ENCODE peak calls at places on chromosomes 12 and 14, in five cellular contexts. H is psoas muscle, L is cardiac muscle cell, R is IMR-90, C is SK-N-SH. F is an unnamed sample. For H3K4me1, the result is how much of the 10 kb centered on the place peaks cover.

GRCh38 chr12:43884683-43885410 is 49.0 kb downstream of the TMEM117 start:
- DNase-seq in H (no peak), L (peak), R (no peak), C (no peak), F (no peak)

GRCh38 chr12:77231548-77231947 is 166.2 kb upstream of the E2F7 start:
- DNase-seq in H (peak), L (no peak), R (peak), C (peak), F (peak)

GRCh38 chr12:114381177-114381576 is 24.8 kb downstream of the TBX5 start:
- DNase-seq in H (no peak), L (peak), R (no peak), C (no peak), F (no peak)

GRCh38 chr12:110993425-110993824 is 73.0 kb upstream of the MYL2 start:
- DNase-seq in H (no peak), L (no peak), R (no peak), C (peak), F (peak)

GRCh38 chr12:70691018-70691672 is 53.9 kb upstream of the PTPRB start:
- DNase-seq in H (no peak), L (no peak), R (peak), C (no peak), F (no peak)

GRCh38 chr12:126093911-126094310 is 1028.7 kb downstream of the AACS start:
- DNase-seq in H (no peak), L (peak), R (no peak), C (peak), F (peak)

GRCh38 chr12:51421266-51421884 is 3.3 kb upstream of the SLC4A8 start:
- DNase-seq in H (no peak), L (peak), R (peak), C (peak), F (peak)

GRCh38 chr12:120599672-120600537 is 18.7 kb upstream of the POP5 start:
- DNase-seq in H (no peak), L (no peak), R (no peak), C (no peak), F (no peak)

GRCh38 chr14:68491793-68492192 is 301.1 kb downstream of the ZFP36L1 start:
- DNase-seq in H (no peak), L (no peak), R (no peak), C (no peak), F (no peak)

GRCh38 chr12:75579552-75579951 is 68.1 kb upstream of the KRR1 start:
- DNase-seq in H (no peak), L (no peak), R (no peak), C (no peak), F (no peak)

GRCh38 chr14:29548948-29549370 is 378.7 kb downstream of the PRKD1 start:
- DNase-seq in H (no peak), L (peak), R (peak), C (peak), F (no peak)

GRCh38 chr14:73239463-73240241 is 2.3 kb downstream of the PAPLN start:
- DNase-seq in H (peak), L (peak), R (peak), C (peak), F (no peak)

GRCh38 chr14:75094896-75095295 is 25.5 kb downstream of the ZC2HC1C start:
- DNase-seq in H (no peak), L (no peak), R (no peak), C (no peak), F (no peak)

GRCh38 chr12:27331927-27332324 is 710 bp upstream of the BMAL2 start:
- DNase-seq in H (no peak), L (no peak), R (no peak), C (no peak), F (no peak)

GRCh38 chr14:106442857-106443256 is 916.5 kb downstream of the TMEM121 start:
- DNase-seq in H (no peak), L (no peak), R (no peak), C (no peak), F (peak)

GRCh38 chr14:102708494-102708893 is 68.8 kb upstream of the TRAF3 start:
- DNase-seq in H (no peak), L (no peak), R (no peak), C (no peak), F (no peak)

GRCh38 chr12:5567021-5567744 is 135.3 kb downstream of the NTF3 start:
- DNase-seq in H (no peak), L (no peak), R (peak), C (peak), F (peak)

GRCh38 chr14:91911474-91912032 is 35.9 kb downstream of the FBLN5 start:
- DNase-seq in H (no peak), L (peak), R (peak), C (peak), F (peak)

GRCh38 chr14:46734287-46734686 is 82.7 kb upstream of the RPL10L start:
- DNase-seq in H (no peak), L (no peak), R (no peak), C (no peak), F (no peak)

GRCh38 chr12:95874452-95874851 is 15.7 kb downstream of the SNRPF start:
- DNase-seq in H (no peak), L (no peak), R (no peak), C (no peak), F (no peak)

GRCh38 chr12:68538722-68539614 is 71.7 kb upstream of the RAP1B start:
- DNase-seq in H (peak), L (no peak), R (peak), C (no peak), F (no peak)

GRCh38 chr14:92497391-92497790 is 16.2 kb upstream of the RIN3 start:
- DNase-seq in H (no peak), L (no peak), R (no peak), C (no peak), F (no peak)

GRCh38 chr12:65823481-65824313 is 586 bp upstream of the HMGA2 start:
- DNase-seq in H (peak), L (peak), R (peak), C (peak), F (peak)

GRCh38 chr14:64110832-64111231 is 183.3 kb downstream of the ESR2 start:
- DNase-seq in H (no peak), L (no peak), R (peak), C (no peak), F (no peak)

GRCh38 chr12:108691995-108692808 is 39.1 kb downstream of the CORO1C start:
- DNase-seq in H (peak), L (peak), R (peak), C (no peak), F (peak)

GRCh38 chr12:52022841-52023181 is 16.1 kb downstream of the TAMALIN start:
- DNase-seq in H (no peak), L (peak), R (no peak), C (peak), F (no peak)

GRCh38 chr14:106491851-106492250 is 965.5 kb downstream of the TMEM121 start:
- DNase-seq in H (no peak), L (no peak), R (no peak), C (no peak), F (peak)

GRCh38 chr14:73887704-73888459 is 1.2 kb downstream of the ZNF410 start:
- DNase-seq in H (no peak), L (no peak), R (no peak), C (no peak), F (no peak)

GRCh38 chr12:109635717-109636116 is 62.1 kb downstream of the MVK start:
- DNase-seq in H (no peak), L (no peak), R (no peak), C (no peak), F (no peak)

GRCh38 chr12:123150273-123150803 is 552 bp downstream of the PITPNM2 start:
- DNase-seq in H (peak), L (no peak), R (no peak), C (peak), F (peak)

GRCh38 chr14:61132336-61132735 is 148.8 kb downstream of the TMEM30B start:
- DNase-seq in H (no peak), L (no peak), R (peak), C (no peak), F (no peak)
- H3K4me1 ChIP-seq in H (under half), L (under half), R (under half), C (under half), F (under half)

GRCh38 chr14:61280526-61281185 is 482 bp downstream of the TMEM30B start:
- DNase-seq in H (peak), L (peak), R (peak), C (peak), F (peak)
- TF ChIP-seq CTCF in H (peak), L (peak), R (peak), C (peak), F (no peak)

GRCh38 chr14:56170877-56171422 is 52.7 kb downstream of the PELI2 start:
- DNase-seq in H (no peak), L (no peak), R (no peak), C (no peak), F (no peak)

GRCh38 chr14:56172571-56172971 is 54.4 kb downstream of the PELI2 start:
- DNase-seq in H (no peak), L (no peak), R (peak), C (no peak), F (no peak)

GRCh38 chr14:56175773-56176172 is 57.6 kb downstream of the PELI2 start:
- DNase-seq in H (no peak), L (no peak), R (no peak), C (no peak), F (no peak)

GRCh38 chr14:56172074-56172473 is 53.9 kb downstream of the PELI2 start:
- DNase-seq in H (no peak), L (no peak), R (no peak), C (no peak), F (no peak)

DNA sequence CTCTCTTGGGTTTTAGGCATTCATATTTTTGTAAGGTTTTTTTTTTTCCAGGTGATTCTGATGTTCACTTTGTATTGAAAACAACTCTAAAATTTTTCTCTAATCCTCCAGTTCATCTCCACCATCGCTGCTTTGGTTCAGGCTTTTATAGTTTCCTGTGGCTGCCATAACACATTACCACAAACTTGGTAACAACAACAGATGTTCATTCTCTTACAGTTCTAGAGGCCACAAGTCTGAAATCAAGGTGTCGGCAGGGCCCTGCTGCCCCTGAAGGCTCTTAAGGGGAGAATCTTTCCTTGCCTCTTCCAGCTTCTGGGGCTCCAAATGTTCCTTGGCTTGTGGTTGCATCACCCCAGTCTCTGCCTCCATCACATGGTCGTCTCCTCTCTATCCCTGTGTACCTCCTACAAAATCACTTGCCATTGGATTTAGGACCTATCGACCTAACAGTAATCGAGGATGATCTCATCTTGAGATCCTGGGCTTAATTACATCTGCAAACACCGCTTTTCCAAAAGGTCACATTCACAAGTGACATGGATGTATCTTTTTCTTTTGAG is 55.2 kb downstream of the PELI2 start:
- DNase-seq in H (no peak), L (no peak), R (no peak), C (no peak), F (no peak)
- H3K4me1 ChIP-seq in H (under half), L (under half), R (under half), C (under half), F (under half)

DNA sequence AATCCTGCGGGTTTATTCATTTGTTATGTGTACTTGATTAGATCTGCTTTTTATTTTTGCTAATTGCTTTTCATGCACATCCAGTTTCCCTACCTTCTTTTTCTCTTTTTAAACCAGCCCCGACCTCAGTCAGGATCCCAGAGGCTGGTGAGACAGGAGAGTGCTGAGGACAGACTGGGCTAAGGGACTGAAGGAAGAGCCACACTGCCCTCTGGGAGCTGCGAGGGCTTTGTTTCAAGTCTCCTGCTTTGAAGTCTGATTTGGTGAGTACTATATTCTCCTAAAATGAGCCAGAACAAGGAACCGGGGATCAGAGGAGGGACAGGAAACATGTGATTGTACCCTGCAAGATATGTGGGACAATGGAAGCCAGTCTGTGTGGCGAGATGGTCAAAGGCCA is 23.9 kb downstream of the PRICKLE1 start:
- DNase-seq in H (no peak), L (no peak), R (no peak), C (no peak), F (no peak)
- TF ChIP-seq CTCF in H (no peak), L (no peak), R (peak), C (no peak), F (peak)

DNA sequence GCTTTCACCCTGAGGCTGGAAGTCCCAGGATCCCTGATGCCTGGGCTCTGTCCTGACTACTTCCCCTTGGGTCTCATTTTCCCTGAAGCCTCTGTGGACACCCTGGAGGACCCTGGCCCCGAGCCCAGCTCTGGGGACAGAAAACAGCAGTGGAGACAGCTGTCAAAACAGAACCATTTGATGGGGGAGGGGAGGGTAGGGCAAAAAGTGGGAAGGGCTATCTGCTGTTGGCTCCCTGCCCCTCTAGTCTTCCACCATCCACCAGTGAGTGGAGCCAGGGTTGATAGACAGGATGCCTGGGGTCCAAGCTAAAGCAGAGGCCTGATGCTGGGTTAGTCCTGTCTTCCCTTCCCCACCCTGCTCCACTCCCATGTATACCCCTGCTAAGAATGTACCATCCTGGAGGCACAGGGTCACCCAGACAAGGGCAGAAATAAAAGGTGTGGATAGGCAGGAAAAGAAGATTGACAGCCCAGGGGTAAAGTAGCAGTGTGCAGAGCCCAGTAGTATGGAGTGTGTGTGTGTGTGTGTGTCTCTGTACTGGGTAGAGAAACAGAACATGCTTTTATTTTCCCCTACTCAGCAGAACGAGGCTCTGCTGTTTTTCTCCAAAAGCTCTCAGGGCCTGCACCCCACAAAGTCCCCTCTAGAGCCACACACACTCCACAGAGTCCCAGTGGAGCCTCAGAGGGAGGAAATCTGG is 9.8 kb downstream of the ZNF385A start:
- DNase-seq in H (peak), L (no peak), R (no peak), C (peak), F (peak)
- H3K4me1 ChIP-seq in H (under half), L (under half), R (under half), C (under half), F (half or more)

GRCh38 chr12:85448031-85448430 is 168.0 kb downstream of the ALX1 start:
- DNase-seq in H (no peak), L (no peak), R (no peak), C (no peak), F (no peak)

GRCh38 chr12:85445060-85445938 is 165.3 kb downstream of the ALX1 start:
- DNase-seq in H (no peak), L (no peak), R (no peak), C (peak), F (no peak)

GRCh38 chr12:85448548-85449139 is 168.6 kb downstream of the ALX1 start:
- DNase-seq in H (no peak), L (peak), R (peak), C (peak), F (no peak)
- TF ChIP-seq CTCF in H (no peak), L (peak), R (peak), C (peak), F (peak)

DNA sequence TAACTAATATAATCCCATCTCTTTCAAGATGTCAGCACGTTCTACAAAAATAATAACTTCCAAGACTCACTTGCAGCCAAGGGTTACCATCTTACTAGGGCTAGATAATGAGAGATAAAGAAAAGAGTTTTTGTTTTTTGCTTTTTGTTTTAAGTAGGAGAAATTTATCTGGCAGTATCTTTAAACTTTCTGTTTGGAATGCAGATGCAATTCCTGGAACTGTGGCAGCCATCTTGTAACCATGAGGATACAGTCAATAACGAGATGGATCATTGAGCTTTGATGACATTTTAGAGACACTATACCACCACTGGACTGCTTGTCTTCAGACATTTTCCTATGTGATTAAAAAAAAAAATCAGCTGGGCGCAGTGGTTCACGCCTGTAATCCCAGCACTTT is 171.2 kb upstream of the ARID2 start:
- DNase-seq in H (no peak), L (no peak), R (no peak), C (no peak), F (no peak)
- H3K4me1 ChIP-seq in H (under half), L (under half), R (under half), C (under half), F (under half)

GRCh38 chr12:62597253-62597652 is 130.6 kb downstream of the MON2 start:
- DNase-seq in H (no peak), L (no peak), R (no peak), C (no peak), F (no peak)

GRCh38 chr12:62598846-62599245 is 132.2 kb downstream of the MON2 start:
- DNase-seq in H (no peak), L (no peak), R (no peak), C (no peak), F (no peak)

GRCh38 chr12:62601765-62602444 is 135.3 kb downstream of the MON2 start:
- DNase-seq in H (no peak), L (no peak), R (no peak), C (no peak), F (no peak)

GRCh38 chr12:62602445-62603060 is 135.9 kb downstream of the MON2 start:
- DNase-seq in H (peak), L (peak), R (peak), C (peak), F (peak)

GRCh38 chr12:62600038-62600437 is 133.4 kb downstream of the MON2 start:
- DNase-seq in H (no peak), L (no peak), R (no peak), C (no peak), F (no peak)
- TF ChIP-seq CTCF in H (no peak), L (peak), R (no peak), C (peak), F (peak)

GRCh38 chr14:21612324-21612723 is 22.4 kb downstream of the OR10G2 start:
- DNase-seq in H (no peak), L (no peak), R (no peak), C (no peak), F (no peak)
- H3K4me1 ChIP-seq in H (under half), L (under half), R (under half), C (under half), F (under half)

F was measured in BE2C.